ENCODE peak calls at places on chromosomes 6 and 20, in five cellular contexts. One of them, this sample, is unnamed.

GRCh38 chr20:2245637-2246036 is 50.2 kb upstream of the TGM3 start:
- DNase-seq in A549: no peak
- DNase-seq in upper lobe of left lung: no peak
- DNase-seq in lower leg skin: peak
- DNase-seq in uterus: no peak
- DNase-seq in this sample: no peak

GRCh38 chr6:169783971-169784930 is 32.8 kb downstream of the ERMARD start:
- DNase-seq in upper lobe of left lung: no peak
- DNase-seq in lower leg skin: peak
- DNase-seq in uterus: no peak
- DNase-seq in A549: no peak
- DNase-seq in this sample: no peak

GRCh38 chr20:43583982-43584432 is 6.7 kb upstream of the IFT52 start:
- DNase-seq in A549: no peak
- DNase-seq in uterus: peak
- DNase-seq in upper lobe of left lung: no peak
- DNase-seq in lower leg skin: peak
- DNase-seq in this sample: peak

GRCh38 chr20:297925-298754 is 770 bp downstream of the ZCCHC3 start:
- DNase-seq in upper lobe of left lung: peak
- DNase-seq in lower leg skin: peak
- DNase-seq in A549: peak
- DNase-seq in uterus: peak
- DNase-seq in this sample: peak

GRCh38 chr20:3919352-3919751 is 30.2 kb downstream of the PANK2 start:
- DNase-seq in uterus: no peak
- DNase-seq in upper lobe of left lung: no peak
- DNase-seq in lower leg skin: no peak
- DNase-seq in A549: no peak
- DNase-seq in this sample: no peak

GRCh38 chr6:109295109-109295765 is 87.0 kb downstream of the CD164 start:
- DNase-seq in upper lobe of left lung: no peak
- DNase-seq in A549: no peak
- DNase-seq in uterus: no peak
- DNase-seq in lower leg skin: no peak
- DNase-seq in this sample: no peak

GRCh38 chr6:166006593-166007301 is 160.9 kb downstream of the TBXT start:
- DNase-seq in uterus: no peak
- DNase-seq in lower leg skin: peak
- DNase-seq in upper lobe of left lung: no peak
- DNase-seq in A549: no peak
- DNase-seq in this sample: no peak

GRCh38 chr6:72811971-72812421 is 190.1 kb downstream of the KCNQ5 start:
- DNase-seq in uterus: no peak
- DNase-seq in A549: no peak
- DNase-seq in lower leg skin: no peak
- DNase-seq in upper lobe of left lung: no peak
- DNase-seq in this sample: no peak

GRCh38 chr6:4415549-4415948 is 280.2 kb upstream of the ECI2 start:
- DNase-seq in A549: no peak
- DNase-seq in lower leg skin: no peak
- DNase-seq in upper lobe of left lung: no peak
- DNase-seq in uterus: no peak
- DNase-seq in this sample: no peak

DNA sequence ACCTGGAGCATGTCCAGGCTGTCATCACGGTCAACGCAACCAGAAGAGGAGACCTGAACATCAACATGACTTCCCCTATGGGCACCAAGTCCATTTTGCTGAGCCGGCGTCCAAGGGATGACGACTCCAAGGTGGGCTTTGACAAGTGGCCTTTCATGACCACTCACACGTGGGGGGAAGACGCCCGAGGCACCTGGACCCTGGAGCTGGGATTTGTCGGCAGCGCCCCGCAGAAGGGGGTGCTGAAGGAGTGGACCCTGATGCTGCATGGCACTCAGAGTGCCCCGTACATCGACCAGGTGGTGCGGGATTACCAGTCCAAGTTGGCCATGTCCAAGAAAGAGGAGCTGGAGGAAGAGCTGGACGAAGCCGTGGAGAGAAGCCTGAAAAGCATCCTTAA is 49.5 kb downstream of the BFSP1 start:
- DNase-seq in A549: no peak
- DNase-seq in uterus: no peak
- DNase-seq in upper lobe of left lung: peak
- DNase-seq in lower leg skin: no peak
- DNase-seq in this sample: no peak
- TF ChIP-seq POLR2A in A549: no peak
- TF ChIP-seq POLR2A in uterus: no peak
- TF ChIP-seq POLR2A in upper lobe of left lung: no peak
- TF ChIP-seq POLR2A in lower leg skin: no peak
- TF ChIP-seq POLR2A in this sample: no peak

GRCh38 chr6:125190667-125191066 is 37.1 kb downstream of the TPD52L1 start:
- DNase-seq in lower leg skin: no peak
- DNase-seq in upper lobe of left lung: no peak
- DNase-seq in uterus: no peak
- DNase-seq in A549: no peak
- DNase-seq in this sample: no peak

GRCh38 chr6:125193208-125193607 is 39.6 kb downstream of the TPD52L1 start:
- DNase-seq in A549: no peak
- DNase-seq in uterus: no peak
- DNase-seq in upper lobe of left lung: no peak
- DNase-seq in lower leg skin: no peak
- DNase-seq in this sample: no peak

GRCh38 chr6:125191916-125192609 is 38.5 kb downstream of the TPD52L1 start:
- DNase-seq in lower leg skin: no peak
- DNase-seq in A549: peak
- DNase-seq in uterus: peak
- DNase-seq in upper lobe of left lung: no peak
- DNase-seq in this sample: no peak

GRCh38 chr6:125194980-125195379 is 41.4 kb downstream of the TPD52L1 start:
- DNase-seq in lower leg skin: no peak
- DNase-seq in uterus: no peak
- DNase-seq in A549: no peak
- DNase-seq in upper lobe of left lung: no peak
- DNase-seq in this sample: no peak

DNA sequence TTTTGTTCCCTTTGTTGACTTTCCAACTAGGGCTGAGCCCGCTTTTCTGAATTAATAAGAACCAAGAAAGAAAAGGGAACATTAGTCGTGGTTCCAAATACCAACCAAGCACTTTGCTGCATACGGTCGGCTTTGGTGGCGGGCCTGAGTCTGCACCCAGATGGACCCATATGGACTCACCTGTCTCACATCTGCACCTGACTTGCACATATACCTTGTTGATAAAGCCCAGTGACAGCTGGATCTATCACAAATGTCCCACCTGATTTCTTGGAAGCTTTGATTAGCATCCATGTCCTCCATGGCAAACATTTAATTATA is 39.0 kb downstream of the TPD52L1 start:
- DNase-seq in upper lobe of left lung: no peak
- DNase-seq in uterus: no peak
- DNase-seq in A549: no peak
- DNase-seq in lower leg skin: no peak
- DNase-seq in this sample: no peak
- TF ChIP-seq CTCF in upper lobe of left lung: no peak
- TF ChIP-seq CTCF in uterus: no peak
- TF ChIP-seq CTCF in A549: no peak
- TF ChIP-seq CTCF in lower leg skin: no peak
- TF ChIP-seq CTCF in this sample: no peak

DNA sequence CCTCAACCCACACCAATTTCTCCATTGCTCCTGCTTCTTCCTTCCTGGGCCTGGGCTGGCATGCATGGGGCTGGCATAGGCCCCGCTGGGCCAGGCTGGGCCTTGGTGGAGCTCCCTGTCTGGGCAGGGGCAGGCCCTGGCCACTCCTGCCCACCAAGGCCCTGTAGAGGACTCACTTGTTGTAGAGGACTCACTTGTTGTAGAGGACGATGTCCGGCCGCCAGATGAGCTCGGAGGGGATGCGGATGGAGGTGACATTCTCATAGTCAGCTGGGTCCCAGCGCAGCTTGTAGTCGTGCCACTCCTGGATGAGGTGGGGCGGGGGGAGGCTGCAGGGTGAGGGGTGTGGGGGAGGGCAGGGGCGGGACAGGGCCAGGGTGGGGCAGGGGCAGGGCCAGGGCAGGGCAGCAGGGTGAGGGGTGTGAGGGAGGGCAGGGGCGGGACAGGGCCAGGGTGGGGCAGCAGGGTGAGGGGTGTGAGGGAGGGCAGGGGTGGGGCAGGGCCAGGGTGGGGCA is 5.3 kb downstream of the CHRNA4 start:
- DNase-seq in A549: no peak
- DNase-seq in upper lobe of left lung: peak
- DNase-seq in uterus: no peak
- DNase-seq in lower leg skin: no peak
- DNase-seq in this sample: no peak
- TF ChIP-seq POLR2A in A549: no peak
- TF ChIP-seq POLR2A in upper lobe of left lung: no peak
- TF ChIP-seq POLR2A in uterus: no peak
- TF ChIP-seq POLR2A in lower leg skin: no peak
- TF ChIP-seq POLR2A in this sample: no peak

GRCh38 chr6:84243240-84243639 is 15.8 kb upstream of the CEP162 start:
- DNase-seq in uterus: no peak
- DNase-seq in upper lobe of left lung: no peak
- DNase-seq in lower leg skin: no peak
- DNase-seq in A549: no peak
- DNase-seq in this sample: no peak
- TF ChIP-seq CTCF in uterus: no peak
- TF ChIP-seq CTCF in upper lobe of left lung: no peak
- TF ChIP-seq CTCF in lower leg skin: no peak
- TF ChIP-seq CTCF in A549: no peak
- TF ChIP-seq CTCF in this sample: peak

DNA sequence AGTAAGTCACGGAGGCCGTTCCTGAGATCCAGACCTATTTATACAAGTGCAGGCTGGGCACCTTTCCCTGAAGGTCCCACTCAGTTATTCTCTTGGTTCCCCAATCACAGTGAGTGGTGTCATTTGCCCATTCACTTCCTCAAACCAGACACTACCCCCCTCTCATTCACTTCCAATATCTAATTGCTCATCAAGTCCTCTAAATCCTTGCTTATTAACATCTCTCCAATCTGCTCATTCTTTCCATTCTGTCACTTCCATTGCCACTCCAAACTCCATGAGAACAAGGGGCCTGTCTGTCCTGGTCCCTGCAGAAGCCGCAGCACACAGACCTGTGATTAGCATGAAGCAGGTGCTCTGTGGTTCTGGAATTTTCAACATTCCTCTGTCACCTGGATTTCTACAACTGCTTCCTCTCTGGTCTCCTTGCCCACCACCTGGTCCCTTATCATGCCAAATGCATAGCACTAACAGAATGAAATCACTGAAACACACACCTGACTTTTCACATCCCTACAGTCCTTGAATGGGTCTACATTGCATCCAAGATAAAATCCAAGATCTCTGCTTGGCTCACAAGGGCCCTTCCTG is 55.8 kb downstream of the ATXN1 start:
- DNase-seq in lower leg skin: peak
- DNase-seq in A549: no peak
- DNase-seq in upper lobe of left lung: no peak
- DNase-seq in uterus: no peak
- DNase-seq in this sample: no peak
- TF ChIP-seq POLR2A in lower leg skin: no peak
- TF ChIP-seq POLR2A in A549: no peak
- TF ChIP-seq POLR2A in upper lobe of left lung: no peak
- TF ChIP-seq POLR2A in uterus: no peak
- TF ChIP-seq POLR2A in this sample: no peak

DNA sequence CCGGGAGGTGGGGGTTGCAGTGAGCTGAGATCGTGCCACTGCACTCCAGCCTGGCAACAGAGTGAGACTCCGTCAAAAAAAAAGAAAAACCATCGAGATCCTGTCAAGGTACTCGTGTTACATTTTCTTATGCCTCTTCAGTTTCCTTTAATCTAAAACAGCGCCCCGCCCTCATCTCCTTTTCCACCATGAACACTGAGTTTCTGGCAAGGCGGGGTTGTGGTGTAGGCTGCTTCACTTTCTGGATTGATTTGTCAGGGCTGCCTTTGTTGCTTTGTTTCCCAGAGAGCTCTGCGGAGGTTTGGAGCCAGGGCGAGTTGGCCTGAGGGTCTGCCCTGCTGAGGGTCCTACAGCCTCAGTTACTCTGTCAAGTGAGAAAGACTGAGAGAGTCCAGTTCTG is 8.9 kb downstream of the ITPR3 start:
- DNase-seq in uterus: no peak
- DNase-seq in A549: no peak
- DNase-seq in lower leg skin: no peak
- DNase-seq in upper lobe of left lung: no peak
- DNase-seq in this sample: no peak
- TF ChIP-seq CTCF in uterus: no peak
- TF ChIP-seq CTCF in A549: no peak
- TF ChIP-seq CTCF in lower leg skin: no peak
- TF ChIP-seq CTCF in upper lobe of left lung: no peak
- TF ChIP-seq CTCF in this sample: no peak